ENCODE peak calls at places on chromosomes 16 and 17, in seven cellular contexts. Y, S, L, X, H, F and V are unnamed samples.

GRCh38 chr17:65407017-65407416 is 154.4 kb downstream of the AXIN2 start:
- DNase-seq in S (no peak), X (no peak), L (peak), Y (peak), F (no peak), H (no peak), V (peak)

GRCh38 chr17:37134050-37134449 is 185.3 kb downstream of the AATF start:
- DNase-seq in S (no peak), X (no peak), Y (no peak), F (no peak), H (no peak), L (no peak), V (peak)

GRCh38 chr17:49875690-49876089 is 27.8 kb upstream of the TAC4 start:
- DNase-seq in S (no peak), X (no peak), F (no peak), Y (no peak), L (no peak), H (no peak), V (no peak)

GRCh38 chr17:59853168-59853918 is 39.4 kb downstream of the TUBD1 start:
- DNase-seq in H (peak), X (peak), L (peak), S (no peak), F (peak), Y (peak), V (peak)

GRCh38 chr17:81279278-81280073 is 15.6 kb downstream of the SLC38A10 start:
- DNase-seq in H (no peak), Y (no peak), L (no peak), X (no peak), F (no peak), S (no peak), V (no peak)

GRCh38 chr16:64469351-64469750 is 652.5 kb downstream of the CDH11 start:
- DNase-seq in F (no peak), L (no peak), H (no peak), Y (no peak), S (no peak), X (no peak), V (no peak)

GRCh38 chr17:6577686-6578263 is 21.4 kb upstream of the PITPNM3 start:
- DNase-seq in L (no peak), F (peak), S (no peak), H (peak), Y (no peak), X (no peak), V (no peak)

GRCh38 chr16:1701216-1701878 is 4.6 kb upstream of the MAPK8IP3 start:
- DNase-seq in X (no peak), S (no peak), F (peak), Y (no peak), L (no peak), H (no peak), V (no peak)

GRCh38 chr16:57304169-57305061 is 19.9 kb upstream of the PLLP start:
- DNase-seq in S (peak), X (no peak), H (peak), Y (peak), L (peak), F (peak), V (peak)

GRCh38 chr16:56551796-56552738 is 12.8 kb upstream of the MT4 start:
- DNase-seq in S (no peak), F (no peak), Y (no peak), H (no peak), X (no peak), L (no peak), V (no peak)

GRCh38 chr17:40552806-40553693 is 12.2 kb downstream of the CCR7 start:
- DNase-seq in S (peak), L (peak), H (peak), X (no peak), Y (no peak), F (no peak), V (no peak)

GRCh38 chr17:39665642-39666221 is 583 bp downstream of the TCAP start:
- DNase-seq in F (no peak), S (no peak), L (no peak), X (no peak), Y (no peak), H (no peak), V (no peak)

GRCh38 chr17:33436321-33436720 is 143.2 kb upstream of the ASIC2 start:
- DNase-seq in X (no peak), Y (peak), H (no peak), S (no peak), L (peak), F (peak), V (peak)

GRCh38 chr16:4744758-4745569 is 10.6 kb downstream of the DNAAF8 start:
- DNase-seq in L (no peak), H (no peak), S (no peak), X (no peak), Y (no peak), F (no peak), V (no peak)

GRCh38 chr16:73384561-73384960 is 336.6 kb upstream of the ZFHX3 start:
- DNase-seq in X (no peak), S (no peak), Y (no peak), H (no peak), L (no peak), F (no peak), V (no peak)

GRCh38 chr17:64057701-64058263 is 37.3 kb upstream of the ICAM2 start:
- DNase-seq in X (no peak), L (no peak), F (no peak), S (no peak), H (no peak), Y (no peak), V (no peak)

GRCh38 chr16:68233835-68234187 is 2.1 kb downstream of the ESRP2 start:
- DNase-seq in L (no peak), H (no peak), X (no peak), F (no peak), Y (no peak), S (no peak), V (no peak)
- H3K4me3 ChIP-seq in L (no peak), H (peak), X (no peak), F (peak), Y (no peak), S (no peak), V (no peak)

GRCh38 chr16:70331588-70332358 is 14.9 kb upstream of the DDX19A start:
- DNase-seq in X (no peak), Y (peak), S (no peak), H (no peak), L (peak), F (no peak), V (peak)
- TF ChIP-seq CTCF in X (peak), Y (peak), S (peak), H (peak), L (peak), F (peak), V (peak)

DNA sequence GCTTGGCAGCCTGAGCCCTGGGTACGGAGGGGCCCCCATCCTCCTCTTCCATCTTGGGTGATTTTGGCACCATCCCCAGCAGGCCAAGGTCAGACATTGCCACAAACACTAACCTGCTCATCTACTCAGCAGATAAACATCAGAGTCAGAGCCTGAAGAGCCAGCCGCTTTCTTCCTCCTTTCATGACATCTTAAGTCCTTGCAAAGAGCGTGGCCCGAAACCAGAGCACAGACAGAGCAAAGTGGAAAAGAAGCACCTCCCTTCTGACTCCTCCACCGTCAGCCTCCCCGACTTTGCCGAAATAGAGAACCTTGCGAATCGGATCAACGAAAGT is 60.4 kb upstream of the RPH3AL start:
- DNase-seq in H (no peak), F (no peak), X (no peak), L (no peak), Y (no peak), S (no peak), V (no peak)
- H3K4me3 ChIP-seq in H (no peak), F (no peak), X (no peak), L (no peak), Y (no peak), S (no peak), V (no peak)

GRCh38 chr17:1169471-1169908 is 10.3 kb downstream of the ABR start:
- DNase-seq in Y (no peak), F (no peak), S (no peak), H (no peak), L (no peak), X (no peak), V (no peak)

GRCh38 chr17:1168537-1169234 is 11.1 kb downstream of the ABR start:
- DNase-seq in F (no peak), S (no peak), H (no peak), L (no peak), Y (no peak), X (no peak), V (no peak)

GRCh38 chr17:1169913-1170312 is 9.9 kb downstream of the ABR start:
- DNase-seq in L (no peak), X (no peak), F (no peak), S (no peak), H (no peak), Y (no peak), V (no peak)

GRCh38 chr17:1171953-1172352 is 7.8 kb downstream of the ABR start:
- DNase-seq in S (no peak), L (no peak), F (no peak), X (no peak), H (no peak), Y (no peak), V (no peak)

GRCh38 chr17:1170739-1171138 is 9.0 kb downstream of the ABR start:
- DNase-seq in H (no peak), S (no peak), L (no peak), F (no peak), X (no peak), Y (no peak), V (no peak)
- TF ChIP-seq CTCF in H (no peak), S (no peak), L (peak), F (peak), X (peak), Y (peak), V (no peak)

DNA sequence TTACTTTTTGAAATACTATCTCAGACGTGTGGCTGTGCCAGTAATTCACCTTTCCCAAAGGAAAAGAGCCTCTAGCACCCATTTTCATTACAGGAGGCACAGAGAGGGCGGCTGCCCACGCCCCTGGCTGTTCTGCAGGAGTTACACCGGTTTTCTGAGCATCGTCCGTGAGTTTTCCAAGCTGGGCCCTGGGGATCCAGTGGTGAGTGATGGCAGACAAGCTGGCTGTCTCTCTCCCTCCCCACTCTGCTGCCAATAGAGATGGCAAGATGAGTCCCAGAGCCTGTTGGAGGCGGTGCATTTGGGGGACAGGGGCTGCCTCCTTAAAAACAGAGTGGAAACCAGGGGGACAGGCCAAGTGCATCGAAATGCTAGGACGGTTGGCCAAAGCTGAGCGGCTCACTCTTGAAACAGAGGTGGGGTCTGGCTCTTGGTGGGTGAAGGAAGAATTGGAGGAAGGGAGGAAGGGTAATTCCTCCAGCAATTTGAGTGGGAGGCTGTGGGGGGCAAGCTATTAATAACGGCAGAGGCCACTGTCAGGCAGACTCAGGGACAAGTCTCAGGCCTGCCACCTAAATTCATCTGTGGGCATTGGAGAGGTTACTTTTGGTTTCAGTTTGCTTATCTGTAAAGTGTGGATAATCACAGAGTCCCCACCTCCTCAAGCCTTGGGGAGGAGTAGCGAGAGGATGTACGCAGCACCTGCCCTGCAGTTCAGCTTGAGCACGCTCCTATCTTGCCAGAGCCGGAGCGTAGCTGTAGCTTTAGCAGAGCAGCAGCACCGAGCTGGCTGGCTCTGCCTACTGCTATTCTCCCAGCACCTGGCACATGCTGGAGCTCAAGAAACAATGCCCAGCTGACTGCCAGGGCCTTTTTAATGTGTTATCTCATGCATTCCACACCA is 7.5 kb upstream of the NOS2 start:
- DNase-seq in F (no peak), S (no peak), H (peak), X (no peak), Y (no peak), L (no peak), V (no peak)
- H3K4me3 ChIP-seq in F (no peak), S (no peak), H (peak), X (no peak), Y (no peak), L (no peak), V (no peak)

DNA sequence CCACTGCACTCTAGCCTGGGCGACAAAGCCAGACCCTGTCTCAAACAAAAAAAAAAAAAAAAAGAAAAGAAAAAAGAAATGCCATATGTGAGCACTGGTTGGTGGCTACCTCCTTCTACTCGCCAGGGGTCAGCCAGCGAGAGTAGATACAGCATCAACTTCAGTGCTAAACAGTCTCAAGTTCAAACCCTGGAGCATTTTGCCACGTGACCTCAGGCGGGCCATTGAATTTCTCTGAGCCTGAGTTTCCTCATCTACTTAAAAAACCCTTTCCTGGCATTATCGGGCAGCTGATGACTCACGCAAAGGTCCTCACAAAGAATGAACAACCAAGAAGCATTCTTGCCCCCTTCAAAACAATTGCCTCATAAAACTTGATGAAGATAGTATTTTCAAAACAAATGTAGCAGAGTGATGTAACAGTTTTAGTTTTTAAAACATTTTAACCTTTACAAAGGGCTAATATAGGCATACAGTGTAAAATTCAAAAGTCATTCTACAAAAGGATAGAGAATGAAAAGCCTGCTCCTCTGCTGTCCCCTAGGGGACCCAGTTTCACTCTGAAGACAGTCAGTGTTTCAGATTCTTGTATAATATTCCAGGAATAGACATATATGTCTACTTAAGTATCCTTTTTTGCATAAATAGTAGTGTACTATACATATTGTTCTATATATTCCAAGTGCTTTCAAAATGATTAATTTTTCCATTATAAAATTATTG is 28.4 kb downstream of the DNAH2 start:
- DNase-seq in X (peak), Y (peak), H (no peak), F (peak), L (peak), S (peak), V (peak)
- TF ChIP-seq CTCF in X (peak), Y (peak), H (no peak), F (peak), L (peak), S (no peak), V (peak)

GRCh38 chr16:75566040-75566888 is at the start of gene GABARAPL2:
- DNase-seq in L (peak), S (peak), X (no peak), Y (peak), H (peak), F (peak), V (peak)

GRCh38 chr16:75565640-75566039 is 539 bp upstream of the GABARAPL2 start:
- DNase-seq in S (no peak), X (no peak), L (no peak), Y (no peak), F (no peak), H (no peak), V (no peak)

GRCh38 chr16:75567911-75568310 is 1.7 kb downstream of the GABARAPL2 start:
- DNase-seq in F (no peak), L (no peak), S (no peak), H (no peak), X (no peak), Y (no peak), V (no peak)

GRCh38 chr16:75570351-75571104 is 4.3 kb downstream of the GABARAPL2 start:
- DNase-seq in S (no peak), Y (no peak), F (no peak), X (no peak), H (no peak), L (no peak), V (no peak)

DNA sequence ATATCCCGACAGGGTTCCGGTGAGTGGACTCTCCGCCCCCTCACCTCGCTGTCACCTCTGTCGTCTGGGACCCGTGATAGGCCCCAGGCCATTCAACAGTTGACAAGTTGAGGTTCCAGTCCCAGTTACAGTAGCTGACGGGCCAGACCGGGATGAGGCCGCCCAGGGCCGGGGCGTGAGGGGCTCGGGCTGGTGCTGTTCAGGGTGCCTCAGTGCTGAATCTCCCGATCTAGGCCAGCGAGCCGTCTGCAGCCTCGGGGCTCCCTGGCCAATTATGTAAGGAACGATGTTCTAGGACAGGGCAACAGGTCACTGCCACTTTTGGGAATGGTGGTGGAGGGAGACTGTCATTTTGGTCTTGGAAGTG is 693 bp downstream of the GABARAPL2 start:
- DNase-seq in F (no peak), H (peak), L (no peak), S (no peak), Y (no peak), X (no peak), V (peak)
- H3K4me3 ChIP-seq in F (peak), H (peak), L (peak), S (peak), Y (peak), X (peak), V (peak)

GRCh38 chr17:9984768-9985167 is 79.7 kb upstream of the RCVRN start:
- DNase-seq in H (no peak), S (no peak), X (no peak), L (no peak), Y (no peak), F (no peak), V (no peak)

GRCh38 chr17:9985622-9986021 is 80.6 kb upstream of the RCVRN start:
- DNase-seq in F (no peak), Y (no peak), S (no peak), X (no peak), L (no peak), H (no peak), V (no peak)

GRCh38 chr17:9991351-9991750 is 86.3 kb upstream of the RCVRN start:
- DNase-seq in Y (no peak), F (no peak), X (no peak), L (no peak), H (no peak), S (no peak), V (no peak)

GRCh38 chr17:9987779-9988585 is 82.9 kb upstream of the RCVRN start:
- DNase-seq in X (no peak), Y (peak), L (peak), S (no peak), F (no peak), H (peak), V (peak)

DNA sequence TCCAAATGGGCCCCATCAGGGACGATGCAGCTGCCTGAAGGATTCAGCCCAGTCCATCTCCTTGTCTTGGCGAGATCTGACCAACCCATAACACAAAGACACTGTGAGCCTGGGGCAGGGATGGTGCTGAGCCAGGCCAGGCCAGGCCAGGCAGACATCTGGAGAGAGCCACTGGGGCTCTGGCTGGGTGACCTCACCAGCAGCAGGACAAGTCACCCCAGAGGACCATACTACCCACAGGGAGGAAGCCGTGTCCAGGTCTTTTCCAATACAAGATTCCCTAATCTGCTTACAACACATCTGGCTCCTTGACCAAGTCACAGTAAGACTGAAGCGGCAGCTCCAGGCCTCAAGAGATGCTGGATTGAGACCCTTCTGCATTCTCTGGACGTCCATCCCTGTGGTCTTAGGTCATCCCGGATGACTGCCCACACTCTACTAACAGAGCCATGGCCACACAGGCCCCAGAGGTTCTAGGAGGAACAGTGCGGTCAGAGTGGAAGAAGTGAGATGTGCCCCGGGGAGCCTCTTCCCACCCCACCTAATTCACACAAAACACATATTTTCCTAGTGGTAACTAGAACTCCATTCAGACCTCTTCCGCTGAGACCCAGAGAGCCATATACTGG is 81.8 kb upstream of the RCVRN start:
- DNase-seq in Y (no peak), H (no peak), L (no peak), S (no peak), X (no peak), F (no peak), V (no peak)
- TF ChIP-seq CTCF in Y (no peak), H (no peak), L (no peak), S (no peak), X (no peak), F (no peak), V (no peak)